ENCODE peak calls at places on chromosomes 7 and 10, in six cellular contexts. One of them, this sample, is unnamed.

GRCh38 chr10:24849537-24850299 is 102.7 kb downstream of the PRTFDC1 start:
- DNase-seq in neural crest cell: no peak
- DNase-seq in ovary: no peak
- DNase-seq in GM10248: no peak
- DNase-seq in GM20000: no peak
- DNase-seq in stomach: no peak
- DNase-seq in this sample: no peak

GRCh38 chr7:127809285-127809702 is 157.3 kb downstream of the SND1 start:
- DNase-seq in ovary: no peak
- DNase-seq in neural crest cell: no peak
- DNase-seq in GM10248: no peak
- DNase-seq in GM20000: no peak
- DNase-seq in stomach: no peak
- DNase-seq in this sample: peak

GRCh38 chr7:112669306-112669705 is 120.9 kb downstream of the TMEM168 start:
- DNase-seq in GM20000: no peak
- DNase-seq in ovary: no peak
- DNase-seq in stomach: no peak
- DNase-seq in neural crest cell: no peak
- DNase-seq in GM10248: no peak
- DNase-seq in this sample: no peak

GRCh38 chr7:30917216-30917893 is 5.7 kb downstream of the AQP1 start:
- DNase-seq in GM10248: no peak
- DNase-seq in neural crest cell: no peak
- DNase-seq in GM20000: no peak
- DNase-seq in stomach: no peak
- DNase-seq in ovary: no peak
- DNase-seq in this sample: no peak

GRCh38 chr10:5987747-5988146 is 10.4 kb upstream of the IL15RA start:
- DNase-seq in ovary: peak
- DNase-seq in GM20000: no peak
- DNase-seq in stomach: no peak
- DNase-seq in neural crest cell: no peak
- DNase-seq in GM10248: no peak
- DNase-seq in this sample: no peak

GRCh38 chr7:36048902-36049240 is 104.2 kb upstream of the EEPD1 start:
- DNase-seq in GM20000: no peak
- DNase-seq in ovary: no peak
- DNase-seq in GM10248: no peak
- DNase-seq in neural crest cell: no peak
- DNase-seq in stomach: no peak
- DNase-seq in this sample: peak

GRCh38 chr7:101950450-101951119 is 133.2 kb downstream of the CUX1 start:
- DNase-seq in GM10248: no peak
- DNase-seq in GM20000: no peak
- DNase-seq in neural crest cell: no peak
- DNase-seq in ovary: no peak
- DNase-seq in stomach: no peak
- DNase-seq in this sample: no peak

GRCh38 chr7:26658080-26658697 is 206.2 kb downstream of the SKAP2 start:
- DNase-seq in stomach: no peak
- DNase-seq in GM10248: no peak
- DNase-seq in GM20000: no peak
- DNase-seq in ovary: no peak
- DNase-seq in neural crest cell: peak
- DNase-seq in this sample: no peak

GRCh38 chr7:151175793-151176311 is 8.4 kb upstream of the GBX1 start:
- DNase-seq in ovary: no peak
- DNase-seq in GM20000: peak
- DNase-seq in GM10248: no peak
- DNase-seq in stomach: peak
- DNase-seq in neural crest cell: no peak
- DNase-seq in this sample: no peak

GRCh38 chr7:131109757-131110293 is 217.9 kb upstream of the MKLN1 start:
- DNase-seq in neural crest cell: peak
- DNase-seq in ovary: peak
- DNase-seq in GM20000: peak
- DNase-seq in GM10248: peak
- DNase-seq in stomach: peak
- DNase-seq in this sample: no peak

GRCh38 chr7:145175366-145175765 is 339.5 kb upstream of the TPK1 start:
- DNase-seq in neural crest cell: no peak
- DNase-seq in GM20000: no peak
- DNase-seq in ovary: no peak
- DNase-seq in GM10248: no peak
- DNase-seq in stomach: no peak
- DNase-seq in this sample: no peak

GRCh38 chr10:85548038-85548437 is 818.6 kb downstream of the GRID1 start:
- DNase-seq in stomach: no peak
- DNase-seq in neural crest cell: no peak
- DNase-seq in GM10248: no peak
- DNase-seq in GM20000: peak
- DNase-seq in ovary: no peak
- DNase-seq in this sample: peak

GRCh38 chr10:29470355-29470705 is 164.4 kb downstream of the SVIL start:
- DNase-seq in GM20000: no peak
- DNase-seq in stomach: no peak
- DNase-seq in GM10248: no peak
- DNase-seq in neural crest cell: peak
- DNase-seq in ovary: no peak
- DNase-seq in this sample: no peak

GRCh38 chr10:127293640-127294039 is 97.2 kb upstream of the INSYN2A start:
- DNase-seq in GM20000: no peak
- DNase-seq in stomach: peak
- DNase-seq in GM10248: no peak
- DNase-seq in neural crest cell: no peak
- DNase-seq in ovary: no peak
- DNase-seq in this sample: peak

GRCh38 chr10:116715839-116716377 is 26.5 kb downstream of the HSPA12A start:
- DNase-seq in neural crest cell: no peak
- DNase-seq in stomach: no peak
- DNase-seq in ovary: no peak
- DNase-seq in GM20000: no peak
- DNase-seq in GM10248: no peak
- DNase-seq in this sample: no peak

GRCh38 chr10:98028168-98028770 is 2.2 kb downstream of the CRTAC1 start:
- DNase-seq in GM20000: peak
- DNase-seq in ovary: no peak
- DNase-seq in GM10248: peak
- DNase-seq in neural crest cell: peak
- DNase-seq in stomach: peak
- DNase-seq in this sample: peak

GRCh38 chr10:127150136-127150535 is 46.3 kb downstream of the INSYN2A start:
- DNase-seq in GM10248: no peak
- DNase-seq in GM20000: no peak
- DNase-seq in stomach: no peak
- DNase-seq in ovary: no peak
- DNase-seq in neural crest cell: no peak
- DNase-seq in this sample: no peak

GRCh38 chr10:80497187-80498038 is 40.3 kb upstream of the SH2D4B start:
- DNase-seq in neural crest cell: no peak
- DNase-seq in GM10248: no peak
- DNase-seq in ovary: peak
- DNase-seq in stomach: peak
- DNase-seq in GM20000: no peak
- DNase-seq in this sample: peak

GRCh38 chr7:155208681-155209477 is 88.8 kb upstream of the INSIG1 start:
- DNase-seq in stomach: no peak
- DNase-seq in neural crest cell: no peak
- DNase-seq in GM10248: no peak
- DNase-seq in ovary: no peak
- DNase-seq in GM20000: no peak
- DNase-seq in this sample: no peak

GRCh38 chr7:128099204-128099671 is 68.0 kb upstream of the LRRC4 start:
- DNase-seq in GM10248: no peak
- DNase-seq in ovary: no peak
- DNase-seq in GM20000: no peak
- DNase-seq in stomach: no peak
- DNase-seq in neural crest cell: no peak
- DNase-seq in this sample: no peak

GRCh38 chr7:102294589-102294988 is 7.9 kb downstream of the SH2B2 start:
- DNase-seq in GM20000: no peak
- DNase-seq in GM10248: no peak
- DNase-seq in stomach: no peak
- DNase-seq in ovary: no peak
- DNase-seq in neural crest cell: no peak
- DNase-seq in this sample: no peak

GRCh38 chr10:33698028-33698427 is 363.6 kb upstream of the NRP1 start:
- DNase-seq in stomach: no peak
- DNase-seq in neural crest cell: no peak
- DNase-seq in GM20000: no peak
- DNase-seq in ovary: no peak
- DNase-seq in GM10248: no peak
- DNase-seq in this sample: no peak

GRCh38 chr10:122981066-122981464 is 864 bp downstream of the PSTK start:
- DNase-seq in stomach: no peak
- DNase-seq in GM10248: peak
- DNase-seq in neural crest cell: no peak
- DNase-seq in ovary: no peak
- DNase-seq in GM20000: peak
- DNase-seq in this sample: no peak

GRCh38 chr10:71316786-71317160 is 2.3 kb upstream of the SLC29A3 start:
- DNase-seq in GM20000: no peak
- DNase-seq in stomach: no peak
- DNase-seq in neural crest cell: no peak
- DNase-seq in ovary: no peak
- DNase-seq in GM10248: no peak
- DNase-seq in this sample: no peak

GRCh38 chr7:5448378-5449042 is 24.9 kb upstream of the TNRC18 start:
- DNase-seq in GM20000: no peak
- DNase-seq in neural crest cell: no peak
- DNase-seq in GM10248: no peak
- DNase-seq in ovary: peak
- DNase-seq in stomach: no peak
- DNase-seq in this sample: no peak

GRCh38 chr7:449249-450019 is 70.2 kb downstream of the PDGFA start:
- DNase-seq in stomach: no peak
- DNase-seq in neural crest cell: no peak
- DNase-seq in GM10248: no peak
- DNase-seq in ovary: no peak
- DNase-seq in GM20000: no peak
- DNase-seq in this sample: no peak

GRCh38 chr7:99762680-99763327 is 21.2 kb downstream of the CYP3A4 start:
- DNase-seq in stomach: peak
- DNase-seq in neural crest cell: no peak
- DNase-seq in ovary: no peak
- DNase-seq in GM20000: no peak
- DNase-seq in GM10248: no peak
- DNase-seq in this sample: no peak

GRCh38 chr7:149811221-149811620 is 27.0 kb upstream of the ZNF862 start:
- DNase-seq in ovary: no peak
- DNase-seq in stomach: no peak
- DNase-seq in GM20000: no peak
- DNase-seq in neural crest cell: no peak
- DNase-seq in GM10248: no peak
- DNase-seq in this sample: no peak

GRCh38 chr10:44965651-44966097 is 6.1 kb downstream of the RASSF4 start:
- DNase-seq in GM20000: no peak
- DNase-seq in stomach: no peak
- DNase-seq in ovary: no peak
- DNase-seq in GM10248: no peak
- DNase-seq in neural crest cell: no peak
- DNase-seq in this sample: no peak

GRCh38 chr7:51774178-51774577 is 457.6 kb upstream of the COBL start:
- DNase-seq in GM10248: no peak
- DNase-seq in neural crest cell: no peak
- DNase-seq in stomach: no peak
- DNase-seq in ovary: no peak
- DNase-seq in GM20000: no peak
- DNase-seq in this sample: no peak

GRCh38 chr7:51772131-51772530 is 455.5 kb upstream of the COBL start:
- DNase-seq in neural crest cell: no peak
- DNase-seq in GM10248: no peak
- DNase-seq in GM20000: no peak
- DNase-seq in ovary: no peak
- DNase-seq in stomach: no peak
- DNase-seq in this sample: no peak
- TF ChIP-seq CTCF in neural crest cell: no peak
- TF ChIP-seq CTCF in GM10248: no peak
- TF ChIP-seq CTCF in GM20000: no peak
- TF ChIP-seq CTCF in ovary: no peak
- TF ChIP-seq CTCF in stomach: no peak
- TF ChIP-seq CTCF in this sample: no peak

GRCh38 chr10:64271983-64272382 is 750.8 kb downstream of the REEP3 start:
- DNase-seq in GM20000: no peak
- DNase-seq in GM10248: no peak
- DNase-seq in ovary: no peak
- DNase-seq in stomach: no peak
- DNase-seq in neural crest cell: no peak
- DNase-seq in this sample: no peak
- TF ChIP-seq CTCF in GM20000: no peak
- TF ChIP-seq CTCF in GM10248: peak
- TF ChIP-seq CTCF in ovary: no peak
- TF ChIP-seq CTCF in stomach: no peak
- TF ChIP-seq CTCF in neural crest cell: peak
- TF ChIP-seq CTCF in this sample: no peak

DNA sequence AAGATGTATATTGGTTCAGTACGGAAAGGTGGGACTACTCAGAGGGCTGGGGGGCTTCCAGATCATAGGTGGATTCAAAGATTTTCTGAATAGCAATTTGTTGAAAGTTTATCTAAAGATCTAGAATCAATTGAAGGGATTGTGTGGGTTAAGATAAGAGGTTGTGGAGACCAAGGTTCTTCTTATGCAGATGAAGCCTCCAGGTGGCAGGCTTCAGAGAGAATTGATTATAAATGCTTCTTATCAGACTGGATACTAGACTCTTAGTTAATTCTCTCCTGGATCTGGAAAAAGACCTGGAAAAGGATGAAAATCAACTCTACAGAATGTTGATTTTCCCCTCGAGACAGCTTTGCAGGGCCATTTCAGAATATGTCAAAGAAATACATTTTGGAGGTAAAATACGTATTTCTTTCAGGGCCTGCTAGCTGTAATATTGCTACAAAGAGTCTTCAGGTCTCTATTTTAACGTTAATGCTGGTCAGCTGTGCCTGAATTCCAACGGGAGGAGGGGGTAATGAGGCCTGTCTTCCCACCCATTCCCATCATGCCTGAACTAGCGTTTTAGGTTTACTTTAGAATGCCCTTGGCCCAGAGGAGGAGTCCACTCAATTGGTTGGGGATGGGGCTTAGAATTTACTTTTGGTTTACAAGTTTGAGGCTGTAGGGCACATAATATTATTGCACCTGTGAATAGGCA is 12.8 kb upstream of the GPR15LG start:
- DNase-seq in GM10248: no peak
- DNase-seq in stomach: no peak
- DNase-seq in ovary: no peak
- DNase-seq in neural crest cell: no peak
- DNase-seq in GM20000: no peak
- DNase-seq in this sample: no peak
- TF ChIP-seq CTCF in GM10248: peak
- TF ChIP-seq CTCF in stomach: no peak
- TF ChIP-seq CTCF in ovary: no peak
- TF ChIP-seq CTCF in neural crest cell: no peak
- TF ChIP-seq CTCF in GM20000: no peak
- TF ChIP-seq CTCF in this sample: no peak

GRCh38 chr10:103598654-103599115 is 105.2 kb downstream of the NEURL1 start:
- DNase-seq in ovary: peak
- DNase-seq in GM10248: peak
- DNase-seq in stomach: peak
- DNase-seq in neural crest cell: peak
- DNase-seq in GM20000: peak
- DNase-seq in this sample: peak
- TF ChIP-seq CTCF in ovary: peak
- TF ChIP-seq CTCF in GM10248: peak
- TF ChIP-seq CTCF in stomach: peak
- TF ChIP-seq CTCF in neural crest cell: peak
- TF ChIP-seq CTCF in GM20000: no peak
- TF ChIP-seq CTCF in this sample: peak

GRCh38 chr7:86923530-86923929 is 135.9 kb downstream of the ELAPOR2 start:
- DNase-seq in GM10248: no peak
- DNase-seq in stomach: no peak
- DNase-seq in ovary: no peak
- DNase-seq in GM20000: no peak
- DNase-seq in neural crest cell: no peak
- DNase-seq in this sample: no peak
- TF ChIP-seq CTCF in GM10248: no peak
- TF ChIP-seq CTCF in stomach: no peak
- TF ChIP-seq CTCF in ovary: no peak
- TF ChIP-seq CTCF in GM20000: no peak
- TF ChIP-seq CTCF in neural crest cell: no peak
- TF ChIP-seq CTCF in this sample: no peak